ENCODE peak calls at places on chromosomes 6 and 20, in seven cellular contexts. One of them, this sample, is unnamed.

GRCh38 chr6:151239603-151240035 is at the start of gene AKAP12:
- DNase-seq in A549: no peak
- DNase-seq in tibial nerve: peak; percentile 51
- DNase-seq in ovary: peak; percentile 77
- DNase-seq in heart left ventricle: peak; percentile 41
- DNase-seq in transverse colon: peak; percentile 27
- DNase-seq in breast epithelium: no peak
- DNase-seq in this sample: peak; percentile 74

GRCh38 chr6:15855311-15855710 is 192.5 kb upstream of the DTNBP1 start:
- DNase-seq in A549: no peak
- DNase-seq in tibial nerve: no peak
- DNase-seq in ovary: no peak
- DNase-seq in heart left ventricle: no peak
- DNase-seq in transverse colon: no peak
- DNase-seq in breast epithelium: no peak
- DNase-seq in this sample: no peak

GRCh38 chr20:63641146-63641791 is 12.0 kb downstream of the STMN3 start:
- DNase-seq in A549: no peak
- DNase-seq in tibial nerve: no peak
- DNase-seq in ovary: no peak
- DNase-seq in heart left ventricle: no peak
- DNase-seq in transverse colon: peak; percentile 41
- DNase-seq in breast epithelium: no peak
- DNase-seq in this sample: no peak

GRCh38 chr6:162962093-162962492 is 234.3 kb downstream of the PACRG start:
- DNase-seq in A549: no peak
- DNase-seq in tibial nerve: no peak
- DNase-seq in ovary: no peak
- DNase-seq in heart left ventricle: no peak
- DNase-seq in transverse colon: no peak
- DNase-seq in breast epithelium: no peak
- DNase-seq in this sample: no peak

GRCh38 chr20:59645761-59646171 is 41.4 kb downstream of the PHACTR3 start:
- DNase-seq in A549: no peak
- DNase-seq in tibial nerve: no peak
- DNase-seq in ovary: no peak
- DNase-seq in heart left ventricle: no peak
- DNase-seq in transverse colon: no peak
- DNase-seq in breast epithelium: no peak
- DNase-seq in this sample: no peak

GRCh38 chr6:102660288-102660687 is 1266.8 kb downstream of the GRIK2 start:
- DNase-seq in A549: no peak
- DNase-seq in tibial nerve: no peak
- DNase-seq in ovary: no peak
- DNase-seq in heart left ventricle: no peak
- DNase-seq in transverse colon: no peak
- DNase-seq in breast epithelium: no peak
- DNase-seq in this sample: no peak

GRCh38 chr20:59484228-59484627 is 120.1 kb upstream of the PHACTR3 start:
- DNase-seq in A549: no peak
- DNase-seq in tibial nerve: no peak
- DNase-seq in ovary: no peak
- DNase-seq in heart left ventricle: no peak
- DNase-seq in transverse colon: no peak
- DNase-seq in breast epithelium: no peak
- DNase-seq in this sample: no peak

GRCh38 chr20:8388146-8388545 is 256.1 kb downstream of the PLCB1 start:
- DNase-seq in A549: no peak
- DNase-seq in tibial nerve: no peak
- DNase-seq in ovary: no peak
- DNase-seq in heart left ventricle: no peak
- DNase-seq in transverse colon: no peak
- DNase-seq in breast epithelium: no peak
- DNase-seq in this sample: no peak

GRCh38 chr6:12010635-12011275 is 1.4 kb upstream of the HIVEP1 start:
- DNase-seq in A549: peak; percentile 33
- DNase-seq in tibial nerve: peak; percentile 63
- DNase-seq in ovary: peak; percentile 78
- DNase-seq in heart left ventricle: peak; percentile 88
- DNase-seq in transverse colon: peak; percentile 71
- DNase-seq in breast epithelium: peak; percentile 61
- DNase-seq in this sample: peak; percentile 85

GRCh38 chr20:16283978-16284377 is 289.3 kb downstream of the KIF16B start:
- DNase-seq in A549: no peak
- DNase-seq in tibial nerve: no peak
- DNase-seq in ovary: no peak
- DNase-seq in heart left ventricle: no peak
- DNase-seq in transverse colon: no peak
- DNase-seq in breast epithelium: no peak
- DNase-seq in this sample: peak; percentile 28

GRCh38 chr6:135938588-135939215 is 87.2 kb downstream of the PDE7B start:
- DNase-seq in A549: no peak
- DNase-seq in tibial nerve: no peak
- DNase-seq in ovary: no peak
- DNase-seq in heart left ventricle: peak; percentile 39
- DNase-seq in transverse colon: no peak
- DNase-seq in breast epithelium: no peak
- DNase-seq in this sample: peak; percentile 25

GRCh38 chr20:59147197-59147596 is 16.4 kb upstream of the ZNF831 start:
- DNase-seq in A549: no peak
- DNase-seq in tibial nerve: no peak
- DNase-seq in ovary: no peak
- DNase-seq in heart left ventricle: no peak
- DNase-seq in transverse colon: no peak
- DNase-seq in breast epithelium: no peak
- DNase-seq in this sample: peak; percentile 68

GRCh38 chr6:89378628-89379027 is 26.1 kb upstream of the UBE2J1 start:
- DNase-seq in A549: no peak
- DNase-seq in tibial nerve: no peak
- DNase-seq in ovary: no peak
- DNase-seq in heart left ventricle: no peak
- DNase-seq in transverse colon: no peak
- DNase-seq in breast epithelium: no peak
- DNase-seq in this sample: no peak

GRCh38 chr20:24871429-24872213 is 77.4 kb upstream of the CST7 start:
- DNase-seq in A549: no peak
- DNase-seq in tibial nerve: no peak
- DNase-seq in ovary: no peak
- DNase-seq in heart left ventricle: no peak
- DNase-seq in transverse colon: no peak
- DNase-seq in breast epithelium: no peak
- DNase-seq in this sample: peak; percentile 83

GRCh38 chr6:163985710-163986109 is 571.2 kb downstream of the QKI start:
- DNase-seq in A549: no peak
- DNase-seq in tibial nerve: no peak
- DNase-seq in ovary: peak; percentile 18
- DNase-seq in heart left ventricle: peak; percentile 53
- DNase-seq in transverse colon: no peak
- DNase-seq in breast epithelium: no peak
- DNase-seq in this sample: no peak

GRCh38 chr6:36243562-36244212 is 26.2 kb upstream of the PNPLA1 start:
- DNase-seq in A549: no peak
- DNase-seq in tibial nerve: no peak
- DNase-seq in ovary: no peak
- DNase-seq in heart left ventricle: no peak
- DNase-seq in transverse colon: no peak
- DNase-seq in breast epithelium: no peak
- DNase-seq in this sample: no peak

GRCh38 chr6:36245572-36246031 is 24.3 kb upstream of the PNPLA1 start:
- DNase-seq in A549: no peak
- DNase-seq in tibial nerve: no peak
- DNase-seq in ovary: no peak
- DNase-seq in heart left ventricle: no peak
- DNase-seq in transverse colon: peak; percentile 72
- DNase-seq in breast epithelium: no peak
- DNase-seq in this sample: no peak

GRCh38 chr6:36242161-36242560 is 27.7 kb upstream of the PNPLA1 start:
- DNase-seq in A549: no peak
- DNase-seq in tibial nerve: no peak
- DNase-seq in ovary: no peak
- DNase-seq in heart left ventricle: no peak
- DNase-seq in transverse colon: no peak
- DNase-seq in breast epithelium: no peak
- DNase-seq in this sample: no peak

GRCh38 chr6:36246511-36247268 is 23.2 kb upstream of the PNPLA1 start:
- DNase-seq in A549: no peak
- DNase-seq in tibial nerve: no peak
- DNase-seq in ovary: no peak
- DNase-seq in heart left ventricle: no peak
- DNase-seq in transverse colon: no peak
- DNase-seq in breast epithelium: no peak
- DNase-seq in this sample: no peak

GRCh38 chr6:36244641-36245280 is 25.1 kb upstream of the PNPLA1 start:
- DNase-seq in A549: no peak
- DNase-seq in tibial nerve: no peak
- DNase-seq in ovary: no peak
- DNase-seq in heart left ventricle: no peak
- DNase-seq in transverse colon: no peak
- DNase-seq in breast epithelium: no peak
- DNase-seq in this sample: no peak
- TF ChIP-seq POLR2A in A549: no peak
- TF ChIP-seq POLR2A in tibial nerve: no peak
- TF ChIP-seq POLR2A in ovary: no peak
- TF ChIP-seq POLR2A in heart left ventricle: no peak
- TF ChIP-seq POLR2A in transverse colon: no peak
- TF ChIP-seq POLR2A in breast epithelium: no peak
- TF ChIP-seq POLR2A in this sample: no peak

GRCh38 chr6:107186047-107186446 is 70.7 kb upstream of the BEND3 start:
- DNase-seq in A549: no peak
- DNase-seq in tibial nerve: no peak
- DNase-seq in ovary: no peak
- DNase-seq in heart left ventricle: no peak
- DNase-seq in transverse colon: no peak
- DNase-seq in breast epithelium: no peak
- DNase-seq in this sample: no peak

GRCh38 chr6:107185570-107185969 is 70.3 kb upstream of the BEND3 start:
- DNase-seq in A549: no peak
- DNase-seq in tibial nerve: no peak
- DNase-seq in ovary: no peak
- DNase-seq in heart left ventricle: no peak
- DNase-seq in transverse colon: no peak
- DNase-seq in breast epithelium: no peak
- DNase-seq in this sample: peak; percentile 55

GRCh38 chr6:107179004-107179403 is 63.7 kb upstream of the BEND3 start:
- DNase-seq in A549: no peak
- DNase-seq in tibial nerve: no peak
- DNase-seq in ovary: no peak
- DNase-seq in heart left ventricle: no peak
- DNase-seq in transverse colon: no peak
- DNase-seq in breast epithelium: no peak
- DNase-seq in this sample: no peak

DNA sequence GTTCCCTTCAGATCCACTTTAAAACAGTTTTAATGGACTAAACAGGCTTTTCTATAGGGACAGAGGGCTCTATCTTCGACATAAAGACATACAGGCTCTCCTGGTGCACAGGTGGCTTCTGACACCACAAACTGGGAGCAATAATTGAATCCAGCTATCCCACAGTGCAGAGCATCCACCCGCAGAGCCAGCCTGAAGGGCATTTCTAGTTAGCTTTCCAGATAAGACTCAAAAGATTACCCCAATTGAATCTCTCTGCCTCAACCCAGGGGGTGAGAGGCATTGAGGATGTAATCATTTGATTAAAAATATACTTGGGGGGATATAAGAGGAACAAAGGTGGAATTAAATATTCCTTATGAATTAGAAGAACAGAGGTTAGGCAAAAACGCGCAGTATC is 64.8 kb upstream of the BEND3 start:
- DNase-seq in A549: no peak
- DNase-seq in tibial nerve: no peak
- DNase-seq in ovary: no peak
- DNase-seq in heart left ventricle: no peak
- DNase-seq in transverse colon: no peak
- DNase-seq in breast epithelium: no peak
- DNase-seq in this sample: no peak
- TF ChIP-seq POLR2A in A549: no peak
- TF ChIP-seq POLR2A in tibial nerve: no peak
- TF ChIP-seq POLR2A in ovary: no peak
- TF ChIP-seq POLR2A in heart left ventricle: no peak
- TF ChIP-seq POLR2A in transverse colon: no peak
- TF ChIP-seq POLR2A in breast epithelium: no peak
- TF ChIP-seq POLR2A in this sample: no peak

DNA sequence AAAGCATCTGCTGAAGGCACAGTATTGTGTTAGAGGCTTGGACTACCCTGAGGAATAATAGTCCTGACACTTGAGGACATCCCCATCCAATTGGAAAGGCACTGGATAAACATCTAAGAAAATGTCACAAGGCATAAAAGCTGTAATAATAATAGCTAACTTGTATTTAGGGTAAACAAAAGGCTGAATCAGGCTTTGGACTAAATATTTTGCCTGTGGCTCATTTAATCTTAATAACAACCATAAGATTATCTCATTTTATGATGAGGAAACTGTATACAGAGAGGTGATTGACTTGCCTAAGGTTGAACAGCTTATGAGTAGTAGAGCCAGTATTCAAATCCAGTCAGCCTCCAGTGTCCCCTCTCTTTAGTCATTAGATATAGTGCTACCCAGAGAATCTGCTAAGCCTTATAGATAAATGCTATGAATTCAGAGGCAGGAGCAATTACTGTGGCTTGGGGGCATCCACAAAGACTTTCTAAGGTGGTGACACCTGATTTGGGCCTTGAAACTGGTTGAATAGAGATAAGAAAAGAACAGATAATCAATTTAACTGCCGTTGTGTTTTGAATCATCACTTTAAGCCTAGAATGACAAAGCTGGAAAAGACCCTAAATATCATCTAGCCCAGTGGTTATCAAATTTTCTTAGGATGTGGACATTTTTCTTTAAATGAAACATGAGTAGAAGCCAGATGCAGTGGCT is 7.5 kb upstream of the ZSWIM1 start:
- DNase-seq in A549: no peak
- DNase-seq in tibial nerve: no peak
- DNase-seq in ovary: no peak
- DNase-seq in heart left ventricle: no peak
- DNase-seq in transverse colon: no peak
- DNase-seq in breast epithelium: no peak
- DNase-seq in this sample: no peak
- TF ChIP-seq POLR2A in A549: no peak
- TF ChIP-seq POLR2A in tibial nerve: no peak
- TF ChIP-seq POLR2A in ovary: no peak
- TF ChIP-seq POLR2A in heart left ventricle: no peak
- TF ChIP-seq POLR2A in transverse colon: no peak
- TF ChIP-seq POLR2A in breast epithelium: no peak
- TF ChIP-seq POLR2A in this sample: no peak

DNA sequence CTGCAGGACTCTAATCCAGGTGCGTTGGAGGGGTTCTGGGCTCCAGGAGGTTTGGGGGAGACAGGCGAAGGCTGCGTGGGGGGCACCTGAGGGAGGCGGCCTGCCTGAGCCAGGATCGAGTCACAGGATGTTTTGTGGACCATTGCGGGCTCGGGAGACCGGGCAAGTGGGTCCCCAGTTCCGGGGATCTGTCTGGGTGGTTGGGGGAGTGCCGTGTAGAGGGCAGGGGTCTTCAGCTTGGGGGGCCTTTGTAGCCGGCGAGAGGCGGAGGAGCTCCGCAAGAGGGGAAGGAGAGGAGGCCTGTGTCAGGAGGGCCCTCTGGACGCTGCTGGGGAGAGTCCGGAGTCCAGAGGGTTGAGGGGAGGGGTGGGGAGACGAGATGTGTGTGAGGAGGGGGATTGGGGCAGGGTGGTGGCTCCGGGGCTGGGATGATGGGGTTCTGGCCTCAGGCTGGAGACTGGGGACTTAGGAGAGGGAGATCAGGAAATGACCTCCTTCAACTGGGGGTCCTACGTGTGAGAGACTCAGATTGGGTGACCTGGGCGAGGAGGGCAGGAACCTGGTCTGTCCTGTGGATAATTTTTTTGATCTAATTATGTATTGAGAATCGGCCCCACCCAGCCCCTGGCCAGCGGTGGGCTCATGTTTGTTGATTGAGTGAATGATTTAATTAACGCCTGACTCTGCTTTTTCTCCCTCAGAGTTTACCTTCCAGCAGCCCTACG is 505 bp downstream of the SNAI1 start:
- DNase-seq in A549: no peak
- DNase-seq in tibial nerve: no peak
- DNase-seq in ovary: no peak
- DNase-seq in heart left ventricle: no peak
- DNase-seq in transverse colon: no peak
- DNase-seq in breast epithelium: no peak
- DNase-seq in this sample: no peak
- TF ChIP-seq POLR2A in A549: no peak
- TF ChIP-seq POLR2A in tibial nerve: no peak
- TF ChIP-seq POLR2A in ovary: no peak
- TF ChIP-seq POLR2A in heart left ventricle: no peak
- TF ChIP-seq POLR2A in transverse colon: peak; percentile 2
- TF ChIP-seq POLR2A in breast epithelium: no peak
- TF ChIP-seq POLR2A in this sample: no peak

This sample was measured in testis.